ENCODE peak calls at places on chromosome X, in eight cellular contexts. A is H1, I is AG04450, C is adrenal gland, R is GM13977, Q is osteocyte, W is RWPE1, Y is cardiac fibroblast. U is an unnamed sample.

GRCh38 chrX:15269618-15270521 is at the start of gene ASB9:
- DNase-seq in R (peak; percentile 28), A (peak; percentile 39), W (peak; percentile 69), Q (no peak), Y (peak; percentile 64), I (no peak), C (peak; percentile 52), U (peak; percentile 33)

GRCh38 chrX:28133763-28134162 is 152.5 kb upstream of the DCAF8L1 start:
- DNase-seq in R (peak; percentile 4), W (no peak), I (no peak), A (no peak), Y (no peak), Q (no peak), C (no peak), U (no peak)

GRCh38 chrX:21166302-21166982 is 207.8 kb upstream of the CNKSR2 start:
- DNase-seq in A (no peak), Y (peak; percentile 47), I (no peak), R (no peak), Q (no peak), W (no peak), C (no peak), U (no peak)

GRCh38 chrX:110383414-110383813 is 24.8 kb downstream of the RTL9 start:
- DNase-seq in A (no peak), Y (peak; percentile 78), R (no peak), W (no peak), C (no peak), Q (no peak), I (peak; percentile 59), U (no peak)

GRCh38 chrX:105636667-105637066 is 185.7 kb upstream of the NRK start:
- DNase-seq in A (no peak), R (no peak), C (no peak), W (no peak), Y (no peak), I (no peak), Q (no peak), U (no peak)

GRCh38 chrX:2632533-2633504 is 58.3 kb upstream of the CD99 start:
- DNase-seq in W (no peak), Q (no peak), I (no peak), R (no peak), C (no peak), Y (peak; percentile 29), A (no peak), U (no peak)

GRCh38 chrX:64739792-64740378 is 236.4 kb downstream of the ZC4H2 start:
- DNase-seq in Q (no peak), Y (no peak), I (no peak), C (no peak), W (no peak), R (no peak), A (no peak), U (no peak)

GRCh38 chrX:119654112-119654531 is 38.8 kb downstream of the SEPTIN6 start:
- DNase-seq in I (no peak), C (peak; percentile 59), A (no peak), Y (peak; percentile 89), W (no peak), Q (no peak), R (no peak), U (no peak)

GRCh38 chrX:143437439-143437838 is 79.8 kb downstream of the SPANXN3 start:
- DNase-seq in W (peak; percentile 0), A (no peak), Y (peak; percentile 17), Q (no peak), I (no peak), R (no peak), C (no peak), U (no peak)

GRCh38 chrX:87409113-87409841 is 108.3 kb upstream of the KLHL4 start:
- DNase-seq in R (no peak), C (peak; percentile 93), A (no peak), Q (peak; percentile 90), W (peak; percentile 64), Y (peak; percentile 91), I (no peak), U (no peak)

GRCh38 chrX:112513154-112513553 is 166.6 kb downstream of the LHFPL1 start:
- DNase-seq in C (no peak), W (no peak), Y (no peak), R (no peak), Q (no peak), A (no peak), I (peak; percentile 3), U (no peak)

GRCh38 chrX:10352536-10352935 is 195.8 kb downstream of the CLCN4 start:
- DNase-seq in Y (peak; percentile 3), A (no peak), Q (no peak), R (no peak), W (no peak), C (no peak), I (no peak), U (no peak)

GRCh38 chrX:54288277-54288676 is 69.6 kb downstream of the WNK3 start:
- DNase-seq in W (no peak), I (no peak), Q (no peak), R (no peak), Y (no peak), A (no peak), C (no peak), U (no peak)

GRCh38 chrX:34877451-34877850 is 65.1 kb upstream of the FAM47B start:
- DNase-seq in Q (no peak), I (no peak), C (no peak), R (no peak), W (no peak), A (no peak), Y (peak; percentile 58), U (no peak)

GRCh38 chrX:48891402-48892288 is 5.9 kb downstream of the TIMM17B start:
- DNase-seq in Y (peak; percentile 86), I (no peak), R (peak; percentile 72), C (peak; percentile 88), Q (peak; percentile 90), A (peak; percentile 71), W (peak; percentile 69), U (peak; percentile 77)

GRCh38 chrX:69045616-69046345 is 119.5 kb downstream of the PJA1 start:
- DNase-seq in C (no peak), Y (no peak), R (no peak), A (peak; percentile 8), I (no peak), W (no peak), Q (peak; percentile 75), U (no peak)

GRCh38 chrX:78923198-78924015 is 21.8 kb upstream of the P2RY10 start:
- DNase-seq in C (no peak), Q (no peak), R (peak; percentile 53), A (no peak), I (no peak), Y (no peak), W (no peak), U (peak; percentile 55)

GRCh38 chrX:23901065-23901464 is 6.7 kb downstream of the APOO start:
- DNase-seq in Y (peak; percentile 91), I (peak; percentile 23), W (peak; percentile 73), C (no peak), R (no peak), Q (no peak), A (no peak), U (no peak)

GRCh38 chrX:63387411-63387810 is 36.3 kb upstream of the SPIN4 start:
- DNase-seq in Q (no peak), R (no peak), C (no peak), A (no peak), W (no peak), I (no peak), Y (no peak), U (no peak)

GRCh38 chrX:115940888-115941332 is 229.6 kb upstream of the AGTR2 start:
- DNase-seq in Q (no peak), C (peak; percentile 85), Y (peak; percentile 12), I (no peak), R (peak; percentile 67), W (no peak), A (peak; percentile 62), U (peak; percentile 51)
- TF ChIP-seq CTCF in Q (peak; percentile 25), C (peak; percentile 87), Y (no peak), I (no peak), R (peak; percentile 70), W (no peak), A (peak; percentile 44), U (peak; percentile 45)

GRCh38 chrX:73131276-73131675 is 52.0 kb upstream of the PABPC1L2A start:
- DNase-seq in Q (no peak), W (no peak), Y (no peak), R (no peak), I (no peak), C (no peak), A (no peak), U (no peak)

GRCh38 chrX:73126240-73126639 is 46.9 kb upstream of the PABPC1L2A start:
- DNase-seq in R (no peak), Y (no peak), I (no peak), A (no peak), C (no peak), Q (no peak), W (no peak), U (no peak)

GRCh38 chrX:73131877-73132276 is 52.6 kb upstream of the PABPC1L2A start:
- DNase-seq in C (no peak), I (no peak), W (no peak), A (no peak), R (no peak), Q (no peak), Y (no peak), U (no peak)

GRCh38 chrX:73127700-73128241 is 48.5 kb upstream of the PABPC1L2A start:
- DNase-seq in C (no peak), Q (no peak), R (no peak), Y (no peak), I (no peak), A (peak; percentile 60), W (no peak), U (no peak)
- TF ChIP-seq CTCF in C (no peak), Q (no peak), R (no peak), Y (no peak), I (no peak), A (peak; percentile 17), W (no peak), U (no peak)

GRCh38 chrX:30489323-30489722 is 88.2 kb downstream of the TASL start:
- DNase-seq in R (no peak), I (no peak), C (no peak), Y (no peak), A (no peak), Q (no peak), W (no peak), U (no peak)
- TF ChIP-seq CTCF in R (no peak), I (no peak), C (peak; percentile 3), Y (no peak), A (peak; percentile 41), Q (peak; percentile 7), W (no peak), U (no peak)

GRCh38 chrX:103918584-103919335 is 43.7 kb upstream of the TMSB15B start:
- DNase-seq in A (peak; percentile 65), Q (peak; percentile 87), R (peak; percentile 64), C (peak; percentile 49), Y (peak; percentile 52), W (peak; percentile 37), I (no peak), U (peak; percentile 69)

GRCh38 chrX:103913356-103914020 is 48.9 kb upstream of the TMSB15B start:
- DNase-seq in W (no peak), Y (no peak), Q (no peak), R (no peak), I (no peak), A (no peak), C (no peak), U (no peak)

GRCh38 chrX:103919336-103919682 is 43.1 kb upstream of the TMSB15B start:
- DNase-seq in I (no peak), A (no peak), Y (peak; percentile 59), C (no peak), Q (no peak), R (no peak), W (peak; percentile 5), U (peak; percentile 14)

GRCh38 chrX:103918050-103918449 is 44.4 kb upstream of the TMSB15B start:
- DNase-seq in I (no peak), R (peak; percentile 66), A (peak; percentile 61), Y (peak; percentile 65), W (peak; percentile 52), Q (no peak), C (peak; percentile 22), U (peak; percentile 60)
- TF ChIP-seq CTCF in I (peak; percentile 66), R (peak; percentile 64), A (peak; percentile 62), Y (peak; percentile 51), W (peak; percentile 58), Q (peak; percentile 62), C (peak; percentile 36), U (peak; percentile 54)